ENCODE peak calls at places on chromosomes 5 and 9, in four cellular contexts. L is HepG2, B is breast epithelium, V is upper lobe of left lung. D is an unnamed sample.

GRCh38 chr5:13660072-13660471 is 284.4 kb downstream of the DNAH5 start:
- DNase-seq in B (no peak), L (no peak), V (no peak), D (no peak)

GRCh38 chr5:1734271-1734907 is 65.2 kb downstream of the MRPL36 start:
- DNase-seq in L (no peak), B (no peak), V (no peak), D (no peak)

GRCh38 chr9:95483431-95483830 is 33.3 kb downstream of the PTCH1 start:
- DNase-seq in V (no peak), L (no peak), B (no peak), D (no peak)

GRCh38 chr9:94885854-94886447 is 159.5 kb downstream of the AOPEP start:
- DNase-seq in V (no peak), B (no peak), L (no peak), D (no peak)

GRCh38 chr5:115366223-115366622 is 69.8 kb upstream of the CCDC112 start:
- DNase-seq in L (no peak), V (no peak), B (no peak), D (no peak)

GRCh38 chr9:83583151-83584014 is 39.6 kb upstream of the IDNK start:
- DNase-seq in L (peak), B (peak), V (peak), D (no peak)

GRCh38 chr5:80034962-80035821 is at the start of gene THBS4:
- DNase-seq in V (no peak), B (no peak), L (no peak), D (no peak)

GRCh38 chr5:132663771-132664695 is 6.1 kb downstream of the IL13 start:
- DNase-seq in V (no peak), B (no peak), L (no peak), D (peak)

GRCh38 chr5:79974896-79975295 is 16.2 kb downstream of the MTX3 start:
- DNase-seq in L (no peak), V (no peak), B (no peak), D (no peak)

GRCh38 chr5:143355710-143356109 is 47.8 kb downstream of the NR3C1 start:
- DNase-seq in L (peak), V (peak), B (peak), D (peak)

GRCh38 chr9:89497181-89497963 is 541 bp downstream of the SEMA4D start:
- DNase-seq in L (no peak), V (no peak), B (no peak), D (peak)

GRCh38 chr9:35651964-35652828 is 1.5 kb upstream of the SIT1 start:
- DNase-seq in V (no peak), L (peak), B (no peak), D (no peak)

GRCh38 chr9:116451500-116451899 is 235.6 kb upstream of the TRIM32 start:
- DNase-seq in L (no peak), V (no peak), B (no peak), D (no peak)

GRCh38 chr9:103977163-103977562 is 116.9 kb upstream of the SMC2 start:
- DNase-seq in L (no peak), V (no peak), B (no peak), D (no peak)

GRCh38 chr5:2530609-2531008 is 220.9 kb downstream of the IRX2 start:
- DNase-seq in B (no peak), V (no peak), L (no peak), D (no peak)

GRCh38 chr5:92909545-92909962 is 671.5 kb downstream of the NR2F1-AS1 start:
- DNase-seq in B (no peak), V (no peak), L (peak), D (no peak)

GRCh38 chr5:2746642-2747041 is 4.8 kb downstream of the IRX2 start:
- DNase-seq in B (no peak), V (no peak), L (no peak), D (no peak)

GRCh38 chr5:111681791-111682190 is 75.2 kb downstream of the NREP start:
- DNase-seq in B (no peak), L (no peak), V (no peak), D (no peak)

GRCh38 chr5:8844206-8844605 is 701.7 kb downstream of the SEMA5A start:
- DNase-seq in B (no peak), L (no peak), V (no peak), D (no peak)

GRCh38 chr5:165143727-165144210 is 1638.3 kb downstream of the MAT2B start:
- DNase-seq in L (no peak), B (no peak), V (no peak), D (no peak)

GRCh38 chr5:175257847-175258194 is 186.2 kb downstream of the DRD1 start:
- DNase-seq in V (no peak), B (no peak), L (no peak), D (no peak)

GRCh38 chr9:80842383-80842782 is 847.0 kb downstream of the TLE1 start:
- DNase-seq in V (no peak), L (no peak), B (no peak), D (no peak)

GRCh38 chr5:148403344-148403743 is 19.6 kb downstream of the FBXO38 start:
- DNase-seq in L (no peak), B (no peak), V (no peak), D (no peak)

GRCh38 chr5:177502886-177503285 is 5.5 kb upstream of the PDLIM7 start:
- DNase-seq in V (no peak), B (no peak), L (no peak), D (no peak)
- TF ChIP-seq POLR2AphosphoS5 in V (no peak), B (no peak), L (no peak), D (no peak)

DNA sequence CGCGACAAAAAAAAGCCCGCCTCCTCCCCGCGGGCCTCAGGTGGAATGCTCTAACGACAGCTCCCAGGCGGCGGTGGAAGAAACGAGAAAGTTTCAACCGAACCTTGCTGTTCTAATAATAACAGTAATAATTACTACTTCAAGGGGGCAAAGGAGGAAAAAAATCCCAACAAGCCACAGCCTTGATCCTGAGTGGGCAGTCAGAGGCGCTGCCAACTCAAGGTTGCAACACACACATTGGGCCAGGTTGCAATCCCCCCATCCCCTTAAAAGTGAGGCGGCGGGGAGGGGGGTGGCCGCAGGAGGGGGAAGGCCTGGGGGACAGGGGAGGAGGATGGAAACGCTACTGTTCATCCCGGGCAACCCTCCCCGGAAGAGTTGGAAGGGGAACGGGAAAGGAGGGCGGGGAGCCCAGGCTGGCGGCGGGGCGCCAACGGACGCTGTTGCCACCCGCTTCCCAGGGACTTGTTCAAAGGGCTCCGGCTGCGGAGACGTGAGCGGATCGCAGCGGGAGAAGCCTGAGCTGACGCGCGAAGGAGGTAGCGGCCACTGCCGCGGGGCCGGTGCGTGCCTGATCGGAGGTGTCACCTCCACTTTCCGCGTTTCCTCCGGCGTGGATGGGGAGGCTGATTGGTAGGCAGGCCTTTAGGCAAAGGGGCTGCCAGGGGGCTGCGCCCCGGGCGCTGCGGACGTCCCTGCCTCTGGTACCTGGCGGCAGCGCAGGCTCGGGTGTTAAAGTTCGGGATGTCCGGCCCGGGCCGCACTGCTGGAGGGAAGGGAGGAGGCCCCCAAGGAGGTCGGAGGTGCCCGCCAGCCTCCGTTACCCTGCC is 649 bp downstream of the SMARCA2 start:
- DNase-seq in B (peak), V (peak), L (peak), D (peak)
- TF ChIP-seq POLR2AphosphoS5 in B (no peak), V (no peak), L (no peak), D (no peak)

DNA sequence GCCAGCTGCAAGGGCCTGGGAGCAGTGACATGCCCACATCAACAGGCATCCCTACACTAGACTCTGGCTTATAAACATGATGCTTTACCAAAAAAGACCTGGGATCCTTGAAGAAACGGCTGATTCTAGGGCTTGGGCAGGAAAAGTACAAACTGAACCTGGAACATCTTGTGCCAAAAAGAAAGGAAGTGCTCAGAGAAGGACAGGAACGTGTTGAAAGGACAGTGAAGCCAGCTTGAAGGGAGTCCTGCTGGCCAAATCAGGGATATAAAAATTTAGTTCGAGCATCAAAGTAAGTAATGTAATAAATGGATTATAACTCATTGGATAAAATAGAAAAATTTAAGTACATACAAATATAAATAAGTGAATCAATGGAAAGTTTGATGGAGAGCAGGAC is 58.1 kb downstream of the ALDH7A1 start:
- DNase-seq in L (no peak), B (no peak), V (no peak), D (no peak)
- TF ChIP-seq POLR2AphosphoS5 in L (no peak), B (no peak), V (no peak), D (no peak)

DNA sequence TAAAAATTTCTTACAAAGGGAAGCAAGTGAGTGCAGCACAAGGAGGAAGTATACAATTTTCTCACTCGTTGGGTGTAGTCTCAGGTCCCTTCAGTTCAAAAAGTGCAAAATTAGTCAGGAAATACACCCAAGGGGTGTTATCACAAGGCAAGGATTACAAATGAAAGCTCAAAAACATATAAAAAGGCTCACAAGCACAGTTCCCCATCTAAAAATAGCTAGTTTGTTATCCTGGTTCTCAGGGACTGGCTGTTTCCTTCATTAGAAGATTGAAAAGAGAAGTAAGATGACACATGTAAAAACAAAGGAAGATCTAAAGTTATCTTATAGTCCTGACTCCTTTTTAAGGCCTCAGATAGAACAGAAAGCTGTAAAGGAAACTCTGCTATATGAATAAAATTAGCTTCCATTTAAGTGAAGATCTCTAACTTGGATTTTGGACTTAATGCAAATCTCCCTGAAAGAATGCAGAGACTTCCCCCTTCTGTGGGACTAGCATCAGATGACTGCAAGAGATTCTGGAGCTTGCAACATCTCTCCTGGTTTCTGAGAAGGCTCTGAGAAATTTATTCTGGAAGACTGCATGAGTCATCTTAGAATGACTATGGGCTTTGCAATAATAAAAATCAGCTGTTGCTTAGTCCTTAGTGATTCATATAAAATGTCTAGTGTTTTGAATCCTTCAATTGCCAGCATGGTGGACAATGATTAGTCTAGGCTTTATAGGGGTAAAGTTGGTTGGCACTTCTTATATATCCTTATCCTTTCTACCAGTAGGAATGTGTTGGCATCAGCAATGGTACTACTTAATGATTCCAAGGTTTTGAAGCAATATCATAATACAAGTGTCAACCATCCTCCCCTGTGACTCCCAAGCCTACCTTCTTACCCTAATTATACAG is 25.4 kb downstream of the DAB2 start:
- DNase-seq in B (no peak), V (peak), L (peak), D (no peak)
- TF ChIP-seq POLR2AphosphoS5 in B (no peak), V (peak), L (no peak), D (no peak)

GRCh38 chr5:61897251-61897650 is 408.8 kb upstream of the KIF2A start:
- DNase-seq in B (no peak), V (no peak), L (no peak), D (no peak)
- TF ChIP-seq POLR2AphosphoS5 in B (no peak), V (no peak), L (no peak), D (no peak)

DNA sequence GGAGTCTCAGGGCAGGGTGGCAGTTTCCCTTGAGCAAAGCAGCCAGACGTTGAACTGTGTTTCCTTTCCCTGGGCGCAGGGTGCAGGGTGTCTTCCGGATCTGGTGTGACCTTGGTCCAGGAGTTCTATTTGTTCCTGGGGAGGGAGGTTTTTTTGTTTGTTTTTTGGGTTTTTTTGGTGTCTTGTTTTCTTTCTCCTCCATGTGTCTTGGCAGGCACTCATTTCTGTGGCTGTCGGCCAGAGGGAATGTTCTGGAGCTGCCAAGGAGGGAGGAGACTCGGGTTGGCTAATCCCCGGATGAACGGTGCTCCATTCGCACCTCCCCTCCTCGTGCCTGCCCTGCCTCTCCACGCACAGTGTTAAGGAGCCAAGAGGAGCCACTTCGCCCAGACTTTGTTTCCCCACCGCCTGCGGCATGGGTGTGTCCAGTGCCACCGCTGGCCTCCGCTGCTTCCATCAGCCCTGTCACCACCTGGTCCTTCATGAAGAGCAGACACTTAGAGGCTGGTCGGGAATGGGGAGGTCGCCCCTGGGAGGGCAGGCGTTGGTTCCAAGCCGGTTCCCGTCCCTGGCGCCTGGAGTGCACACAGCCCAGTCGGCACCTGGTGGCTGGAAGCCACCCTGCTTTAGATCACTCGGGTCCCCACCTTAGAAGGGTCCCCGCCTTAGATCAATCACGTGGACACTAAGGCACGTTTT is 3.5 kb upstream of the PHYHD1 start:
- DNase-seq in V (peak), B (peak), L (peak), D (no peak)
- TF ChIP-seq POLR2AphosphoS5 in V (peak), B (peak), L (no peak), D (peak)

GRCh38 chr9:69583641-69584234 is 88.4 kb downstream of the APBA1 start:
- DNase-seq in L (no peak), B (no peak), V (no peak), D (no peak)
- TF ChIP-seq POLR2AphosphoS5 in L (no peak), B (no peak), V (no peak), D (no peak)

GRCh38 chr9:107337676-107338590 is 54.9 kb downstream of the RAD23B start:
- DNase-seq in L (no peak), V (no peak), B (peak), D (no peak)

GRCh38 chr9:107338911-107339659 is 56.0 kb downstream of the RAD23B start:
- DNase-seq in L (no peak), V (no peak), B (no peak), D (no peak)

GRCh38 chr9:107342762-107343161 is 59.7 kb downstream of the RAD23B start:
- DNase-seq in V (no peak), L (no peak), B (no peak), D (no peak)

GRCh38 chr9:107336718-107337360 is 53.8 kb downstream of the RAD23B start:
- DNase-seq in V (peak), B (peak), L (no peak), D (no peak)

GRCh38 chr9:107340920-107341632 is 58.0 kb downstream of the RAD23B start:
- DNase-seq in B (peak), L (peak), V (peak), D (peak)
- TF ChIP-seq POLR2AphosphoS5 in B (no peak), L (no peak), V (no peak), D (peak)

GRCh38 chr5:137894586-137894985 is 5.3 kb downstream of the PKD2L2 start:
- DNase-seq in L (no peak), V (no peak), B (no peak), D (no peak)
- TF ChIP-seq POLR2AphosphoS5 in L (no peak), V (no peak), B (no peak), D (no peak)

GRCh38 chr5:75720882-75721281 is 3.6 kb upstream of the POC5 start:
- DNase-seq in L (peak), B (no peak), V (peak), D (no peak)
- TF ChIP-seq POLR2AphosphoS5 in L (no peak), B (no peak), V (no peak), D (no peak)